ENCODE peak calls at places on chromosomes 1 and 21, in five cellular contexts. T, A, E, O and V are unnamed samples.

GRCh38 chr1:3034728-3035610 is 13.7 kb downstream of the ACTRT2 start:
- DNase-seq in T (no peak), A (no peak), O (no peak), E (no peak), V (no peak)

GRCh38 chr1:117046781-117047180 is 13.3 kb upstream of the TTF2 start:
- DNase-seq in O (no peak), T (no peak), A (no peak), E (no peak), V (no peak)

GRCh38 chr1:116852910-116853309 is 56.8 kb upstream of the PTGFRN start:
- DNase-seq in T (no peak), A (no peak), E (no peak), O (no peak), V (no peak)

GRCh38 chr1:53585116-53585515 is 125.9 kb downstream of the DMRTB1 start:
- DNase-seq in O (no peak), T (no peak), A (peak; percentile 3), E (no peak), V (no peak)

GRCh38 chr1:6200188-6200809 is 904 bp upstream of the RPL22 start:
- DNase-seq in O (no peak), A (no peak), E (no peak), T (no peak), V (no peak)

GRCh38 chr1:149849246-149849946 is 50.0 kb upstream of the BOLA1 start:
- DNase-seq in A (no peak), T (peak; percentile 4), O (no peak), E (no peak), V (no peak)

GRCh38 chr21:28742527-28742926 is 250.2 kb downstream of the LTN1 start:
- DNase-seq in E (no peak), T (no peak), A (no peak), O (no peak), V (no peak)

GRCh38 chr1:178607718-178608408 is 95.0 kb downstream of the TEX35 start:
- DNase-seq in E (no peak), T (no peak), O (no peak), A (no peak), V (no peak)

GRCh38 chr1:109598655-109599054 is 20.8 kb downstream of the GNAT2 start:
- DNase-seq in O (no peak), E (no peak), A (no peak), T (no peak), V (no peak)

GRCh38 chr1:110798691-110799256 is 74.2 kb upstream of the CD53 start:
- DNase-seq in A (no peak), T (no peak), E (no peak), O (no peak), V (no peak)

GRCh38 chr1:2088434-2088833 is 38.2 kb downstream of the PRKCZ start:
- DNase-seq in O (no peak), A (peak; percentile 56), T (no peak), E (no peak), V (no peak)

GRCh38 chr1:221442056-221442455 is 299.8 kb downstream of the DUSP10 start:
- DNase-seq in E (no peak), A (no peak), T (no peak), O (no peak), V (no peak)

GRCh38 chr21:43272591-43272990 is 103.8 kb downstream of the CRYAA start:
- DNase-seq in O (no peak), T (no peak), A (no peak), E (no peak), V (peak; percentile 6)

GRCh38 chr1:95171270-95172245 is 54.4 kb downstream of the TLCD4 start:
- DNase-seq in O (no peak), T (no peak), A (no peak), E (peak; percentile 2), V (no peak)

GRCh38 chr1:228490120-228491078 is 3.2 kb downstream of the RNF187 start:
- DNase-seq in A (no peak), O (no peak), T (no peak), E (no peak), V (peak; percentile 72)

GRCh38 chr21:21101911-21102310 is 103.7 kb downstream of the NCAM2 start:
- DNase-seq in A (no peak), T (no peak), E (no peak), O (no peak), V (no peak)

GRCh38 chr1:167121375-167122120 is 27.7 kb downstream of the STYXL2 start:
- DNase-seq in T (peak; percentile 27), E (no peak), O (peak; percentile 12), A (peak; percentile 24), V (no peak)

GRCh38 chr1:169363046-169363756 is 4.4 kb downstream of the NME7 start:
- DNase-seq in T (peak; percentile 54), A (no peak), E (no peak), O (peak; percentile 29), V (no peak)

GRCh38 chr1:21781971-21782867 is 730 bp downstream of the USP48 start:
- DNase-seq in A (no peak), T (peak; percentile 57), E (peak; percentile 42), O (peak; percentile 66), V (no peak)

GRCh38 chr21:40386301-40386911 is 460.6 kb downstream of the DSCAM start:
- DNase-seq in O (no peak), E (peak; percentile 3), A (no peak), T (no peak), V (peak; percentile 32)

GRCh38 chr1:94773931-94774422 is 46.2 kb upstream of the SLC44A3 start:
- DNase-seq in O (no peak), A (no peak), T (no peak), E (no peak), V (no peak)

GRCh38 chr1:57983441-57983840 is 559.6 kb upstream of the DAB1 start:
- DNase-seq in T (no peak), O (no peak), E (no peak), A (no peak), V (no peak)

GRCh38 chr1:226643701-226644540 is 95.2 kb downstream of the ITPKB start:
- DNase-seq in A (peak; percentile 16), O (peak; percentile 12), E (no peak), T (no peak), V (peak; percentile 11)

GRCh38 chr1:147719029-147719703 is 41.2 kb downstream of the GJA5 start:
- DNase-seq in O (no peak), A (no peak), E (no peak), T (no peak), V (no peak)

GRCh38 chr1:37602750-37603694 is 7.3 kb upstream of the GNL2 start:
- DNase-seq in T (peak; percentile 43), A (no peak), E (no peak), O (peak; percentile 26), V (no peak)

GRCh38 chr1:156741613-156741983 is 710 bp upstream of the MRPL24 start:
- DNase-seq in A (no peak), O (peak; percentile 28), T (peak; percentile 42), E (no peak), V (no peak)

GRCh38 chr1:20216574-20216973 is 30.3 kb upstream of the PLA2G2C start:
- DNase-seq in T (peak; percentile 12), E (no peak), A (no peak), O (no peak), V (no peak)

GRCh38 chr1:14733053-14733778 is 134.7 kb downstream of the KAZN start:
- DNase-seq in T (no peak), E (no peak), A (no peak), O (no peak), V (no peak)

GRCh38 chr1:93710949-93711591 is 29.4 kb upstream of the BCAR3 start:
- DNase-seq in E (no peak), O (no peak), A (no peak), T (no peak), V (no peak)

GRCh38 chr1:164675342-164675904 is 116.4 kb downstream of the PBX1 start:
- DNase-seq in E (no peak), O (no peak), T (no peak), A (no peak), V (no peak)

GRCh38 chr1:113929750-113930498 is 800 bp downstream of the HIPK1 start:
- DNase-seq in O (peak; percentile 61), E (no peak), T (peak; percentile 65), A (no peak), V (peak; percentile 31)

GRCh38 chr1:10980094-10980577 is 32.3 kb upstream of the TARDBP start:
- DNase-seq in E (peak; percentile 85), T (no peak), A (peak; percentile 44), O (no peak), V (peak; percentile 75)

GRCh38 chr1:152654110-152654509 is 9.1 kb upstream of the LCE2D start:
- DNase-seq in E (no peak), O (peak; percentile 5), T (peak; percentile 60), A (no peak), V (no peak)

GRCh38 chr21:23401278-23401677 is 2206.0 kb downstream of the MRPL39 start:
- DNase-seq in E (no peak), A (no peak), O (no peak), T (no peak), V (no peak)

GRCh38 chr1:33004628-33005027 is 32.1 kb downstream of the AK2 start:
- DNase-seq in A (no peak), E (no peak), O (no peak), T (no peak), V (no peak)

GRCh38 chr21:45001134-45002095 is 61.6 kb downstream of the SLX9 start:
- DNase-seq in A (peak; percentile 59), E (peak; percentile 16), O (no peak), T (no peak), V (peak; percentile 62)

GRCh38 chr1:36349839-36350238 is 26.4 kb upstream of the EVA1B start:
- DNase-seq in A (no peak), T (no peak), E (no peak), O (no peak), V (no peak)

GRCh38 chr1:18285533-18285924 is 177.9 kb downstream of the IGSF21 start:
- DNase-seq in A (no peak), E (no peak), T (no peak), O (no peak), V (no peak)